ENCODE peak calls at places on chromosome 3, in five cellular contexts. One of them, this sample, is unnamed.

GRCh38 chr3:25456723-25457122 is 28.7 kb downstream of the RARB start:
- DNase-seq in tibial nerve: no peak
- DNase-seq in transverse colon: no peak
- DNase-seq in suprapubic skin: no peak
- DNase-seq in prostate gland: no peak
- DNase-seq in this sample: no peak

GRCh38 chr3:10977864-10978510 is 14.6 kb upstream of the SLC6A1 start:
- DNase-seq in tibial nerve: no peak
- DNase-seq in transverse colon: no peak
- DNase-seq in suprapubic skin: no peak
- DNase-seq in prostate gland: no peak
- DNase-seq in this sample: no peak

GRCh38 chr3:185129051-185129450 is 23.8 kb downstream of the C3orf70 start:
- DNase-seq in tibial nerve: no peak
- DNase-seq in transverse colon: no peak
- DNase-seq in suprapubic skin: no peak
- DNase-seq in prostate gland: no peak
- DNase-seq in this sample: no peak

GRCh38 chr3:13623101-13623654 is 74.3 kb downstream of the FBLN2 start:
- DNase-seq in tibial nerve: no peak
- DNase-seq in transverse colon: no peak
- DNase-seq in suprapubic skin: no peak
- DNase-seq in prostate gland: peak; percentile 73
- DNase-seq in this sample: peak; percentile 7

GRCh38 chr3:170622369-170623159 is 36.7 kb upstream of the SLC7A14 start:
- DNase-seq in tibial nerve: no peak
- DNase-seq in transverse colon: no peak
- DNase-seq in suprapubic skin: no peak
- DNase-seq in prostate gland: no peak
- DNase-seq in this sample: no peak

GRCh38 chr3:31064021-31064420 is 169.6 kb upstream of the GADL1 start:
- DNase-seq in tibial nerve: no peak
- DNase-seq in transverse colon: no peak
- DNase-seq in suprapubic skin: no peak
- DNase-seq in prostate gland: no peak
- DNase-seq in this sample: no peak

GRCh38 chr3:108820586-108820985 is 2.0 kb upstream of the TRAT1 start:
- DNase-seq in tibial nerve: no peak
- DNase-seq in transverse colon: no peak
- DNase-seq in suprapubic skin: no peak
- DNase-seq in prostate gland: no peak
- DNase-seq in this sample: no peak

GRCh38 chr3:177983341-177983740 is 552.9 kb upstream of the KCNMB2 start:
- DNase-seq in tibial nerve: no peak
- DNase-seq in transverse colon: no peak
- DNase-seq in suprapubic skin: no peak
- DNase-seq in prostate gland: no peak
- DNase-seq in this sample: no peak

GRCh38 chr3:8597515-8597853 is 47.1 kb downstream of the SSUH2 start:
- DNase-seq in tibial nerve: no peak
- DNase-seq in transverse colon: no peak
- DNase-seq in suprapubic skin: no peak
- DNase-seq in prostate gland: no peak
- DNase-seq in this sample: no peak

GRCh38 chr3:69231929-69232437 is 109.6 kb upstream of the LMOD3 start:
- DNase-seq in tibial nerve: no peak
- DNase-seq in transverse colon: peak; percentile 39
- DNase-seq in suprapubic skin: no peak
- DNase-seq in prostate gland: no peak
- DNase-seq in this sample: peak; percentile 31

GRCh38 chr3:71887256-71887655 is 102.3 kb upstream of the PROK2 start:
- DNase-seq in tibial nerve: no peak
- DNase-seq in transverse colon: no peak
- DNase-seq in suprapubic skin: no peak
- DNase-seq in prostate gland: no peak
- DNase-seq in this sample: no peak

GRCh38 chr3:2354702-2355101 is 256.0 kb downstream of the CNTN4 start:
- DNase-seq in tibial nerve: peak; percentile 15
- DNase-seq in transverse colon: no peak
- DNase-seq in suprapubic skin: no peak
- DNase-seq in prostate gland: no peak
- DNase-seq in this sample: no peak

GRCh38 chr3:14532691-14533456 is 7.3 kb downstream of the GRIP2 start:
- DNase-seq in tibial nerve: no peak
- DNase-seq in transverse colon: peak; percentile 78
- DNase-seq in suprapubic skin: no peak
- DNase-seq in prostate gland: peak; percentile 66
- DNase-seq in this sample: peak; percentile 76

GRCh38 chr3:171672124-171672523 is 138.2 kb downstream of the PLD1 start:
- DNase-seq in tibial nerve: no peak
- DNase-seq in transverse colon: no peak
- DNase-seq in suprapubic skin: no peak
- DNase-seq in prostate gland: no peak
- DNase-seq in this sample: no peak

GRCh38 chr3:143977326-143978262 is 6.0 kb downstream of the DIPK2A start:
- DNase-seq in tibial nerve: no peak
- DNase-seq in transverse colon: no peak
- DNase-seq in suprapubic skin: no peak
- DNase-seq in prostate gland: no peak
- DNase-seq in this sample: no peak

GRCh38 chr3:122940628-122941086 is 86.9 kb downstream of the SEMA5B start:
- DNase-seq in tibial nerve: peak; percentile 49
- DNase-seq in transverse colon: no peak
- DNase-seq in suprapubic skin: no peak
- DNase-seq in prostate gland: no peak
- DNase-seq in this sample: no peak

GRCh38 chr3:8363200-8363599 is 138.4 kb upstream of the LMCD1 start:
- DNase-seq in tibial nerve: no peak
- DNase-seq in transverse colon: no peak
- DNase-seq in suprapubic skin: no peak
- DNase-seq in prostate gland: no peak
- DNase-seq in this sample: no peak

GRCh38 chr3:157493627-157494550 is 9.3 kb downstream of the VEPH1 start:
- DNase-seq in tibial nerve: no peak
- DNase-seq in transverse colon: no peak
- DNase-seq in suprapubic skin: no peak
- DNase-seq in prostate gland: no peak
- DNase-seq in this sample: peak; percentile 6

GRCh38 chr3:13501958-13502790 is 22.1 kb downstream of the HDAC11 start:
- DNase-seq in tibial nerve: no peak
- DNase-seq in transverse colon: no peak
- DNase-seq in suprapubic skin: peak; percentile 49
- DNase-seq in prostate gland: no peak
- DNase-seq in this sample: peak; percentile 8

GRCh38 chr3:133890037-133890436 is 5.6 kb downstream of the RAB6B start:
- DNase-seq in tibial nerve: no peak
- DNase-seq in transverse colon: no peak
- DNase-seq in suprapubic skin: no peak
- DNase-seq in prostate gland: no peak
- DNase-seq in this sample: no peak

GRCh38 chr3:130894130-130894872 is 417 bp downstream of the ATP2C1 start:
- DNase-seq in tibial nerve: peak; percentile 14
- DNase-seq in transverse colon: peak; percentile 44
- DNase-seq in suprapubic skin: peak; percentile 75
- DNase-seq in prostate gland: peak; percentile 22
- DNase-seq in this sample: peak; percentile 27

GRCh38 chr3:122283796-122284445 is 41.1 kb upstream of the CSTA start:
- DNase-seq in tibial nerve: no peak
- DNase-seq in transverse colon: no peak
- DNase-seq in suprapubic skin: no peak
- DNase-seq in prostate gland: no peak
- DNase-seq in this sample: no peak

DNA sequence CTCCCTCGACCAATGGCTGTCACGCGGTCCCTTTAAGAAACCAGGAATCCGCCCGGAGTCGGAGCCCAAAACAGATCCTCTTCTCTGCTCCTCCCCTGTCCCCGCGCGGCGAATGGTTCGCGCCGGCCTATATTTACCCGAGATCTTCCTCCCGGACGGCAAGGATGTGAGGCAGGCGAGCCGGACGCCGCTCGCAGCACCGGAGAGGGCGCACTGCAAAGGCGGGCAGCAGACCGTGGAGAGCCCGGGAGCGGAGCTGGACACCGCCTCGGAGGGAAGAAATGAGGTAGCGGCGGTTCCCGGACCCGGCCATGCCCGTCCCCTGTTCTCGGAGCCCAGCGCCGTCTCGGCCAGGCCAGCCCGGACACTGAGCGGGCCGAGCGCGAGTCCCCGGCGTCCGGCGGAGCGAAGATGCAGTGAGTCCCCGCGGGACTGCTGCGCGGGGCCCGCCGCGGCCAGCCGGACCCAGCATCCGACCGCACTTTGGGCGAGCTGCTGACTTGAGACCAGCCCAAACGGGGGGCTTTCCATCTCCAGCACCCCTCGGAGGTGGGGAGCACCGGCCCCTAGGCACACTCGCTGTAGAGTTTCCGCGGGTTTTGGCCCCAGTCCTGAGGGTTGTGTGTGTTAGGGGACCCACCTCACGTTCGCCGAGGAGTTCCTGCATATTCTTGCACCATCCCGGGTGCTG is at the start of gene FAM43A:
- DNase-seq in tibial nerve: peak; percentile 91
- DNase-seq in transverse colon: peak; percentile 97
- DNase-seq in suprapubic skin: peak; percentile 96
- DNase-seq in prostate gland: peak; percentile 95
- DNase-seq in this sample: peak; percentile 76
- TF ChIP-seq POLR2A in tibial nerve: peak; percentile 95
- TF ChIP-seq POLR2A in transverse colon: peak; percentile 99
- TF ChIP-seq POLR2A in suprapubic skin: peak; percentile 99
- TF ChIP-seq POLR2A in prostate gland: peak; percentile 97
- TF ChIP-seq POLR2A in this sample: peak; percentile 91

GRCh38 chr3:52694528-52695189 is 8.8 kb downstream of the GNL3 start:
- DNase-seq in tibial nerve: no peak
- DNase-seq in transverse colon: no peak
- DNase-seq in suprapubic skin: no peak
- DNase-seq in prostate gland: no peak
- DNase-seq in this sample: no peak

GRCh38 chr3:52689151-52689550 is 3.3 kb downstream of the GNL3 start:
- DNase-seq in tibial nerve: no peak
- DNase-seq in transverse colon: no peak
- DNase-seq in suprapubic skin: no peak
- DNase-seq in prostate gland: peak; percentile 67
- DNase-seq in this sample: no peak

GRCh38 chr3:52690560-52690959 is 4.7 kb downstream of the GNL3 start:
- DNase-seq in tibial nerve: no peak
- DNase-seq in transverse colon: no peak
- DNase-seq in suprapubic skin: no peak
- DNase-seq in prostate gland: no peak
- DNase-seq in this sample: no peak

GRCh38 chr3:52695798-52696649 is 9.6 kb downstream of the GLT8D1 start:
- DNase-seq in tibial nerve: no peak
- DNase-seq in transverse colon: no peak
- DNase-seq in suprapubic skin: no peak
- DNase-seq in prostate gland: no peak
- DNase-seq in this sample: no peak

GRCh38 chr3:52693071-52693470 is 7.2 kb downstream of the GNL3 start:
- DNase-seq in tibial nerve: no peak
- DNase-seq in transverse colon: no peak
- DNase-seq in suprapubic skin: no peak
- DNase-seq in prostate gland: no peak
- DNase-seq in this sample: no peak
- H3K36me3 ChIP-seq in tibial nerve: peaks cover 49% of the 10 kb centered on the region
- H3K36me3 ChIP-seq in transverse colon: peaks cover 86% of the 10 kb centered on the region
- H3K36me3 ChIP-seq in suprapubic skin: peaks cover 96% of the 10 kb centered on the region
- H3K36me3 ChIP-seq in prostate gland: peaks cover 12% of the 10 kb centered on the region
- H3K36me3 ChIP-seq in this sample: peaks cover 28% of the 10 kb centered on the region

DNA sequence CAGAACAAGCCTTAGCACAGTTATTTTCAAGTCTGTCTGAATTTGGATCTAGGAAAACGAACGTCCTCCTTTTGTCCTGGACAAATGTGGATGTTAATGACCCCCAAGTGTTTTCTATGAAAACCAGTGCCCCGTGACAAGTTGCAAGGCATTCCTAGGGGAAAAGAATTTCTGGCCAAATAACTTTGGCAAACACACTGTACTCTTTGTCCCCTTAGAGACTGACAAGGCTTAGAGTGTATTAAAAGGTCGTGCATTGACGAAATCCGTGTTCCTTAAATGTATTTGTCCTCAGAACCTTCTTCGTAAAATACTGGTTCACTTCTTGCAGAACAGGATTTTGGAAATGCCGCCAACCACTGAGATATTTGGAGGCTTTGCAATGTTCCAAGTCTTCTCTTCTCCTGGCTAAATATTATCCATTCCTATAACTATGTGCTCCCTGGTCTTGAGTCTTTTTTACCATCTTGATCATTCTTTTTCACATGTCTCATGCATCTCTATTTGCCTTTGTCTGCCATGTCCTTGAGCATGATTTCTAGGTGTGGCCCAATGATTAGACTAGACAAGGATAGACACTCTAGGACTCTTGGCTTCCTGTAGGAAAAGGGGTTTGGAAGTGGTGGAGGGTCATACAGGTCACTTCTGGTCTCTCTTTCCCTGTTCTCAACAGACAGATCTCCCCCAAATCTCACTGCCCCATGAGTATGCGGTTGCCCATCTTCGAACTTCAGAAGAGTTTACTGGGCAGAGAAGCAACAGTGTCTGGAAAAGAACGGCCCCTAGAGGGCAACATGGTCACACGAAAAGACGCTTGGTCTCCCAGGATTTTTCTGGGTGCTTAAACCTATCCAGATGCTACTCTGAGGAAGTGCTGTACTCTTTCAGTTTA is 117.5 kb downstream of the EDEM1 start:
- DNase-seq in tibial nerve: peak; percentile 6
- DNase-seq in transverse colon: peak; percentile 55
- DNase-seq in suprapubic skin: no peak
- DNase-seq in prostate gland: peak; percentile 20
- DNase-seq in this sample: peak; percentile 64
- TF ChIP-seq CTCF in tibial nerve: peak; percentile 37
- TF ChIP-seq CTCF in transverse colon: peak; percentile 49
- TF ChIP-seq CTCF in suprapubic skin: peak; percentile 49
- TF ChIP-seq CTCF in prostate gland: peak; percentile 42
- TF ChIP-seq CTCF in this sample: peak; percentile 50

DNA sequence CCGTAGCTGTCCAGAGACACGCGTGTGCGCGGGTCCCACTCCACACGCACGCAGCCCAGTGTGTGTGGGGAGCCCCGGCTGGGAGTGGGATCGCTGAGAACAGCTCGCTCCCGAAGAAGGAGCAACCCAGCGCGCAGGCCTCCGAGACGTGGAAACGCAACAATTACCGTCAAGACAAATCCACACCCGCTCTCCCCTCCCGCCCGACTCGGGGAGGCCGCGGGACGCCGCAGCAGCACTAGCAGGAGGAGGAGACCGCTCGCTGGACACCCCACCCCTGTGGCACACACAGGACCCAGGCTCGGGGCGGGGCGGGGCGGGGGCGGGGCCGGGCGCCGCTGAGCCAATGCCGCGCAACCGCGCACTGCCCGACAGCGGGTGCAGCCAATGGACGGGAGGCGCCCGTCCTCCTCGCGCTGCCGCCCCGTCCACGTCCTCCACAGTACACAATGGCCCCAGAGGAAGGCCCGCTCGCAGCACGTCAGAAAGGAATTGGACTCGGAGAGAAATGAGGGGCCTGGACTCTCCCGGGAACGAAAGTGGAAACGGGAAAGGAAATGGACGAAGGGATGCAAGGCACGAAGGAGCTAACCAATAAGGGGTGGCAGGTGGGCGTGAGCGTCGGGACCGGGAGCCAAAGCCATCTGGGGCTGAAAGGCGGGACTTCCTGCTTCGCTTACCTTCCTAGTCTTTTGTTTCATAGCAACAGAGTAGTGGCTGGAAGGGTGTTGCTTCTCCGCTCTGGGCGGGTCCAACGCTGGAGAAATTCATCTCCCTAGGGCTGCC is at the start of gene CBLB:
- DNase-seq in tibial nerve: peak; percentile 89
- DNase-seq in transverse colon: peak; percentile 92
- DNase-seq in suprapubic skin: peak; percentile 96
- DNase-seq in prostate gland: peak; percentile 92
- DNase-seq in this sample: peak; percentile 91
- TF ChIP-seq POLR2A in tibial nerve: peak; percentile 94
- TF ChIP-seq POLR2A in transverse colon: peak; percentile 89
- TF ChIP-seq POLR2A in suprapubic skin: peak; percentile 89
- TF ChIP-seq POLR2A in prostate gland: peak; percentile 84
- TF ChIP-seq POLR2A in this sample: peak; percentile 84